ENCODE peak calls at places on chromosomes 11 and 22, in six cellular contexts. One of them, this sample, is unnamed.

GRCh38 chr22:43488937-43489336 is 77.1 kb downstream of the MPPED1 start:
- DNase-seq in foreskin melanocyte: no peak
- DNase-seq in ecto neural progenitor cell: no peak
- DNase-seq in RCC 7860: no peak
- DNase-seq in amniotic epithelial cell: no peak
- DNase-seq in activated CD8-positive, alpha-beta memory T cell treated with anti-CD3 and anti-CD28 coated beads, Interleukin-2, amount 50 U/mL, for 4 hours: no peak
- DNase-seq in this sample: no peak

GRCh38 chr22:35563211-35563610 is 22.6 kb downstream of the RASD2 start:
- DNase-seq in foreskin melanocyte: no peak
- DNase-seq in ecto neural progenitor cell: no peak
- DNase-seq in RCC 7860: no peak
- DNase-seq in amniotic epithelial cell: no peak
- DNase-seq in activated CD8-positive, alpha-beta memory T cell treated with anti-CD3 and anti-CD28 coated beads, Interleukin-2, amount 50 U/mL, for 4 hours: no peak
- DNase-seq in this sample: no peak

GRCh38 chr11:113436672-113437252 is 38.4 kb downstream of the DRD2 start:
- DNase-seq in foreskin melanocyte: no peak
- DNase-seq in ecto neural progenitor cell: no peak
- DNase-seq in RCC 7860: no peak
- DNase-seq in amniotic epithelial cell: no peak
- DNase-seq in activated CD8-positive, alpha-beta memory T cell treated with anti-CD3 and anti-CD28 coated beads, Interleukin-2, amount 50 U/mL, for 4 hours: no peak
- DNase-seq in this sample: no peak

GRCh38 chr11:72114570-72114969 is 2.1 kb upstream of the ANAPC15 start:
- DNase-seq in foreskin melanocyte: no peak
- DNase-seq in ecto neural progenitor cell: no peak
- DNase-seq in RCC 7860: no peak
- DNase-seq in amniotic epithelial cell: no peak
- DNase-seq in activated CD8-positive, alpha-beta memory T cell treated with anti-CD3 and anti-CD28 coated beads, Interleukin-2, amount 50 U/mL, for 4 hours: no peak
- DNase-seq in this sample: no peak

GRCh38 chr22:27578937-27579617 is 222.5 kb downstream of the MN1 start:
- DNase-seq in foreskin melanocyte: no peak
- DNase-seq in ecto neural progenitor cell: no peak
- DNase-seq in RCC 7860: no peak
- DNase-seq in amniotic epithelial cell: peak
- DNase-seq in activated CD8-positive, alpha-beta memory T cell treated with anti-CD3 and anti-CD28 coated beads, Interleukin-2, amount 50 U/mL, for 4 hours: no peak
- DNase-seq in this sample: no peak

GRCh38 chr11:67373916-67374570 is 645 bp upstream of the CLCF1 start:
- DNase-seq in foreskin melanocyte: peak
- DNase-seq in ecto neural progenitor cell: peak
- DNase-seq in RCC 7860: peak
- DNase-seq in amniotic epithelial cell: peak
- DNase-seq in activated CD8-positive, alpha-beta memory T cell treated with anti-CD3 and anti-CD28 coated beads, Interleukin-2, amount 50 U/mL, for 4 hours: peak
- DNase-seq in this sample: peak

GRCh38 chr11:128343870-128344269 is 243.5 kb downstream of the ETS1 start:
- DNase-seq in foreskin melanocyte: no peak
- DNase-seq in ecto neural progenitor cell: no peak
- DNase-seq in RCC 7860: no peak
- DNase-seq in amniotic epithelial cell: no peak
- DNase-seq in activated CD8-positive, alpha-beta memory T cell treated with anti-CD3 and anti-CD28 coated beads, Interleukin-2, amount 50 U/mL, for 4 hours: no peak
- DNase-seq in this sample: no peak

GRCh38 chr11:63775221-63775620 is 6.6 kb upstream of the ZFTA start:
- DNase-seq in foreskin melanocyte: no peak
- DNase-seq in ecto neural progenitor cell: no peak
- DNase-seq in RCC 7860: no peak
- DNase-seq in amniotic epithelial cell: peak
- DNase-seq in activated CD8-positive, alpha-beta memory T cell treated with anti-CD3 and anti-CD28 coated beads, Interleukin-2, amount 50 U/mL, for 4 hours: no peak
- DNase-seq in this sample: no peak

GRCh38 chr11:116428638-116428975 is 344.2 kb downstream of the BUD13 start:
- DNase-seq in foreskin melanocyte: no peak
- DNase-seq in ecto neural progenitor cell: no peak
- DNase-seq in RCC 7860: no peak
- DNase-seq in amniotic epithelial cell: no peak
- DNase-seq in activated CD8-positive, alpha-beta memory T cell treated with anti-CD3 and anti-CD28 coated beads, Interleukin-2, amount 50 U/mL, for 4 hours: no peak
- DNase-seq in this sample: no peak

GRCh38 chr11:24132471-24132870 is 364.4 kb upstream of the LUZP2 start:
- DNase-seq in foreskin melanocyte: no peak
- DNase-seq in ecto neural progenitor cell: no peak
- DNase-seq in RCC 7860: no peak
- DNase-seq in amniotic epithelial cell: peak
- DNase-seq in activated CD8-positive, alpha-beta memory T cell treated with anti-CD3 and anti-CD28 coated beads, Interleukin-2, amount 50 U/mL, for 4 hours: no peak
- DNase-seq in this sample: no peak